ENCODE peak calls at places on chromosomes 6 and 20, in four cellular contexts. W is K562, G is HepG2, L is GM12878. I is an unnamed sample.

GRCh38 chr20:59124326-59125029 is 39.1 kb upstream of the ZNF831 start:
- DNase-seq in W (no peak), G (no peak), L (no peak), I (no peak)

GRCh38 chr6:37103169-37104039 is 66.5 kb upstream of the PIM1 start:
- DNase-seq in W (peak; percentile 97), G (peak; percentile 85), L (no peak), I (no peak)

GRCh38 chr20:50061151-50062005 is 51.6 kb downstream of the UBE2V1 start:
- DNase-seq in L (no peak), W (no peak), G (no peak), I (no peak)

GRCh38 chr20:48366230-48366629 is 461.6 kb downstream of the PREX1 start:
- DNase-seq in G (no peak), W (no peak), L (no peak), I (no peak)

GRCh38 chr6:168192195-168192900 is 113.3 kb upstream of the FRMD1 start:
- DNase-seq in L (no peak), G (no peak), W (no peak), I (no peak)

GRCh38 chr6:136464874-136465273 is 85.3 kb downstream of the MAP7 start:
- DNase-seq in W (no peak), G (no peak), L (no peak), I (no peak)

GRCh38 chr20:57736738-57737347 is 27.0 kb upstream of the PMEPA1 start:
- DNase-seq in G (no peak), W (no peak), L (no peak), I (no peak)

GRCh38 chr20:50369225-50370035 is 140.8 kb upstream of the PTPN1 start:
- DNase-seq in L (no peak), G (peak; percentile 83), W (no peak), I (no peak)

GRCh38 chr20:63734111-63734945 is 2.1 kb upstream of the LIME1 start:
- DNase-seq in G (no peak), L (no peak), W (no peak), I (no peak)

GRCh38 chr20:57030611-57031600 is 235.5 kb downstream of the BMP7 start:
- DNase-seq in W (no peak), G (no peak), L (no peak), I (no peak)

GRCh38 chr20:5279661-5280060 is 37.1 kb downstream of the PROKR2 start:
- DNase-seq in W (no peak), L (no peak), G (no peak), I (no peak)

GRCh38 chr6:134176283-134176975 is 124.0 kb upstream of the SLC2A12 start:
- DNase-seq in L (no peak), W (no peak), G (no peak), I (no peak)

GRCh38 chr6:85449388-85449817 is 480 bp upstream of the NT5E start:
- DNase-seq in L (peak; percentile 73), G (no peak), W (no peak), I (no peak)

GRCh38 chr6:55276745-55277627 is 50.3 kb upstream of the GFRAL start:
- DNase-seq in L (no peak), W (peak; percentile 9), G (peak; percentile 71), I (peak; percentile 58)

GRCh38 chr6:102813489-102814275 is 1420.2 kb downstream of the GRIK2 start:
- DNase-seq in G (no peak), L (no peak), W (no peak), I (peak; percentile 8)

GRCh38 chr6:147366290-147366689 is 142.2 kb upstream of the SAMD5 start:
- DNase-seq in G (peak; percentile 3), W (no peak), L (no peak), I (no peak)

GRCh38 chr20:49405062-49405683 is 77.3 kb downstream of the KCNB1 start:
- DNase-seq in W (no peak), G (no peak), L (no peak), I (no peak)

GRCh38 chr20:63178889-63179751 is 36.8 kb downstream of the YTHDF1 start:
- DNase-seq in W (peak; percentile 77), G (no peak), L (no peak), I (peak; percentile 18)

GRCh38 chr6:142378138-142378875 is 76.5 kb downstream of the ADGRG6 start:
- DNase-seq in L (no peak), G (peak; percentile 87), W (no peak), I (peak; percentile 53)

GRCh38 chr6:169406034-169406433 is 152.4 kb upstream of the THBS2 start:
- DNase-seq in W (no peak), G (no peak), L (no peak), I (no peak)

GRCh38 chr6:3517350-3517749 is 60.5 kb upstream of the SLC22A23 start:
- DNase-seq in G (no peak), W (no peak), L (no peak), I (no peak)

GRCh38 chr20:49281059-49281912 is 3.4 kb upstream of the ZNFX1 start:
- DNase-seq in G (peak; percentile 90), L (no peak), W (peak; percentile 63), I (no peak)

GRCh38 chr6:80106418-80107235 is at the start of gene BCKDHB:
- DNase-seq in L (peak; percentile 92), W (peak; percentile 98), G (peak; percentile 98), I (peak; percentile 96)

GRCh38 chr6:21610376-21610775 is 16.8 kb downstream of the SOX4 start:
- DNase-seq in W (no peak), L (no peak), G (no peak), I (no peak)

GRCh38 chr6:149268768-149269167 is 48.7 kb upstream of the TAB2 start:
- DNase-seq in W (no peak), L (no peak), G (no peak), I (no peak)

GRCh38 chr6:113450061-113450465 is 407.1 kb upstream of the MARCKS start:
- DNase-seq in W (no peak), L (no peak), G (peak; percentile 6), I (no peak)

GRCh38 chr20:21234816-21235215 is 68.3 kb upstream of the XRN2 start:
- DNase-seq in L (no peak), W (no peak), G (no peak), I (no peak)

GRCh38 chr20:33262658-33263065 is 20.4 kb upstream of the BPIFB1 start:
- DNase-seq in W (peak; percentile 20), G (peak; percentile 82), L (no peak), I (peak; percentile 62)

GRCh38 chr20:46200582-46201570 is 82.8 kb downstream of the CD40 start:
- DNase-seq in G (no peak), W (no peak), L (no peak), I (no peak)

GRCh38 chr20:19938421-19938787 is 78.8 kb upstream of the NAA20 start:
- DNase-seq in G (no peak), W (no peak), L (no peak), I (no peak)

GRCh38 chr6:16625319-16626240 is 135.7 kb downstream of the ATXN1 start:
- DNase-seq in L (no peak), G (no peak), W (no peak), I (no peak)

GRCh38 chr20:44357555-44358130 is 2.1 kb downstream of the HNF4A start:
- DNase-seq in G (no peak), W (no peak), L (no peak), I (no peak)

GRCh38 chr6:99739526-99739925 is 132.9 kb downstream of the PRDM13 start:
- DNase-seq in W (no peak), G (no peak), L (no peak), I (no peak)
- TF ChIP-seq SP1 in W (no peak), G (no peak), L (no peak), I (no peak)

DNA sequence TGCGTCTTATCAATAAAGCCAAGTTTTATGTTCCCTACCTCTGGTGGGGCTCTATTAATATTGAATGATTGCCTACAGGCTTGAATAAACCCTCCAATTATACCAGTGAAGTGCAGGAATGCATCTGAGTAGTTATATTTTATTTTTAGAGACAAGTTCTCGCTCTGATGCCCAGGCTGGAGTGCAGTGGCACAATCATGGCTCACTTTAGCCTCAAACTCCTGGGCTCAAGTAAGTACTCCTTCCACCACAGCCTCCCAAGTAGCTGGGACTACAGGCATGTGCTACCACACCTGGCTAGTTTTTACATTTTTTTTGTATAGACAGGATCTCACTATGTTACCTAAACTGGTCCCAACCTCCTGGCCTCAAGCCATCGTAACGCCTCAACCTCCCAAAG is 26.1 kb upstream of the UBE2J1 start:
- DNase-seq in W (no peak), G (no peak), L (no peak), I (no peak)
- H3K4me2 ChIP-seq in W (no peak overlapping the region), G (no peak overlapping the region), L (no peak overlapping the region), I (no peak overlapping the region)

GRCh38 chr6:14880717-14881116 is 365.2 kb upstream of the JARID2 start:
- DNase-seq in G (no peak), L (no peak), W (no peak), I (no peak)
- TF ChIP-seq ZBTB33 in G (no peak), L (no peak), W (no peak), I (no peak)

GRCh38 chr6:84177253-84177652 is 50.2 kb downstream of the CEP162 start:
- DNase-seq in W (no peak), L (no peak), G (no peak), I (no peak)
- TF ChIP-seq SP1 in W (no peak), L (no peak), G (no peak), I (no peak)